ENCODE peak calls at places on chromosomes 11 and 22, in nine cellular contexts. N, J, L, V, R, H, K, P and E are unnamed samples. For H3K4me1, the result is how much of the 10 kb centered on the place peaks cover.

GRCh38 chr11:114624455-114625207 is 29.0 kb upstream of the NXPE4 start:
- DNase-seq in N (no peak), J (no peak), L (no peak), V (no peak), R (no peak), H (no peak), K (no peak), P (no peak), E (no peak)

GRCh38 chr22:28831140-28832072 is 31.0 kb upstream of the XBP1 start:
- DNase-seq in N (no peak), J (no peak), L (no peak), V (no peak), R (no peak), H (no peak), K (no peak), P (no peak), E (no peak)

GRCh38 chr11:7511405-7511804 is 2.4 kb upstream of the PPFIBP2 start:
- DNase-seq in N (no peak), J (peak), L (no peak), V (no peak), R (no peak), H (peak), K (peak), P (no peak), E (peak)

GRCh38 chr11:8773125-8773524 is 90.5 kb downstream of the RPL27A start:
- DNase-seq in N (no peak), J (no peak), L (no peak), V (no peak), R (no peak), H (no peak), K (no peak), P (no peak), E (no peak)

GRCh38 chr11:64759722-64760719 is at the start of gene PYGM:
- DNase-seq in N (no peak), J (peak), L (no peak), V (no peak), R (peak), H (peak), K (peak), P (no peak), E (no peak)

GRCh38 chr11:131746201-131746600 is 375.8 kb downstream of the NTM start:
- DNase-seq in N (no peak), J (no peak), L (no peak), V (no peak), R (peak), H (no peak), K (no peak), P (no peak), E (no peak)

GRCh38 chr11:44243633-44244343 is 66.2 kb downstream of the ALX4 start:
- DNase-seq in N (no peak), J (no peak), L (peak), V (no peak), R (peak), H (no peak), K (peak), P (peak), E (no peak)

GRCh38 chr11:61964941-61965282 is 2.5 kb downstream of the FTH1 start:
- DNase-seq in N (no peak), J (no peak), L (no peak), V (no peak), R (no peak), H (no peak), K (peak), P (no peak), E (no peak)

GRCh38 chr11:69638941-69639681 is 1.8 kb upstream of the CCND1 start:
- DNase-seq in N (peak), J (peak), L (peak), V (no peak), R (peak), H (peak), K (peak), P (peak), E (peak)

GRCh38 chr11:129282634-129283033 is 90.5 kb upstream of the ARHGAP32 start:
- DNase-seq in N (no peak), J (no peak), L (no peak), V (no peak), R (no peak), H (no peak), K (no peak), P (no peak), E (no peak)

GRCh38 chr11:123474994-123475393 is 44.9 kb downstream of the GRAMD1B start:
- DNase-seq in N (no peak), J (no peak), L (no peak), V (no peak), R (no peak), H (peak), K (peak), P (peak), E (no peak)

GRCh38 chr11:121297872-121298271 is 5.3 kb downstream of the SC5D start:
- DNase-seq in N (no peak), J (no peak), L (no peak), V (no peak), R (no peak), H (no peak), K (no peak), P (no peak), E (no peak)

GRCh38 chr22:24402460-24403192 is 24.8 kb upstream of the ADORA2A start:
- DNase-seq in N (peak), J (peak), L (peak), V (no peak), R (no peak), H (peak), K (peak), P (peak), E (no peak)

GRCh38 chr11:118224512-118225180 is at the start of gene JAML:
- DNase-seq in N (no peak), J (no peak), L (no peak), V (peak), R (no peak), H (no peak), K (no peak), P (no peak), E (no peak)

GRCh38 chr11:1844221-1845094 is 5.7 kb downstream of the TNNI2 start:
- DNase-seq in N (no peak), J (no peak), L (no peak), V (peak), R (no peak), H (no peak), K (peak), P (no peak), E (peak)

GRCh38 chr22:35868938-35869337 is 151.3 kb downstream of the APOL5 start:
- DNase-seq in N (no peak), J (no peak), L (peak), V (no peak), R (peak), H (no peak), K (peak), P (peak), E (no peak)

GRCh38 chr22:23609983-23610781 is 21.9 kb downstream of the DRICH1 start:
- DNase-seq in N (no peak), J (no peak), L (no peak), V (no peak), R (no peak), H (no peak), K (no peak), P (no peak), E (no peak)

GRCh38 chr11:75035911-75036536 is 47.3 kb downstream of the NEU3 start:
- DNase-seq in N (peak), J (no peak), L (peak), V (no peak), R (no peak), H (no peak), K (no peak), P (no peak), E (no peak)

GRCh38 chr11:75429902-75430691 is 2.9 kb downstream of the KLHL35 start:
- DNase-seq in N (peak), J (no peak), L (peak), V (peak), R (peak), H (peak), K (peak), P (peak), E (peak)

GRCh38 chr11:12508151-12508740 is 130.9 kb downstream of the PARVA start:
- DNase-seq in N (no peak), J (no peak), L (peak), V (no peak), R (no peak), H (no peak), K (peak), P (peak), E (peak)

GRCh38 chr11:48024635-48025071 is 44.3 kb downstream of the PTPRJ start:
- DNase-seq in N (no peak), J (no peak), L (no peak), V (no peak), R (no peak), H (no peak), K (no peak), P (no peak), E (no peak)

GRCh38 chr11:65793144-65793581 is 6.3 kb downstream of the OVOL1 start:
- DNase-seq in N (peak), J (peak), L (no peak), V (no peak), R (no peak), H (no peak), K (no peak), P (no peak), E (no peak)

GRCh38 chr11:69915501-69916250 is 96.5 kb upstream of the FGF3 start:
- DNase-seq in N (peak), J (peak), L (peak), V (peak), R (peak), H (peak), K (peak), P (peak), E (peak)

GRCh38 chr22:26273011-26273675 is 103.9 kb downstream of the SEZ6L start:
- DNase-seq in N (no peak), J (no peak), L (no peak), V (no peak), R (no peak), H (no peak), K (no peak), P (no peak), E (no peak)

GRCh38 chr22:36823177-36823839 is 6.5 kb upstream of the PVALB start:
- DNase-seq in N (no peak), J (no peak), L (peak), V (no peak), R (peak), H (no peak), K (peak), P (peak), E (no peak)

GRCh38 chr11:69380451-69380901 is 86.5 kb downstream of the MYEOV start:
- DNase-seq in N (no peak), J (peak), L (no peak), V (no peak), R (no peak), H (peak), K (no peak), P (no peak), E (peak)

GRCh38 chr11:116895053-116895757 is 57.8 kb upstream of the APOA1 start:
- DNase-seq in N (no peak), J (no peak), L (no peak), V (no peak), R (peak), H (peak), K (peak), P (no peak), E (peak)

GRCh38 chr22:28029201-28029948 is 110.3 kb upstream of the PITPNB start:
- DNase-seq in N (no peak), J (peak), L (peak), V (no peak), R (no peak), H (no peak), K (peak), P (peak), E (no peak)

GRCh38 chr11:108866781-108867180 is 201.9 kb downstream of the DDX10 start:
- DNase-seq in N (no peak), J (no peak), L (no peak), V (no peak), R (no peak), H (no peak), K (no peak), P (no peak), E (no peak)

GRCh38 chr11:12132790-12133145 is 22.4 kb downstream of the MICAL2 start:
- DNase-seq in N (no peak), J (no peak), L (no peak), V (no peak), R (no peak), H (no peak), K (no peak), P (no peak), E (no peak)

GRCh38 chr11:1631066-1631568 is 1.5 kb downstream of the KRTAP5-5 start:
- DNase-seq in N (no peak), J (no peak), L (no peak), V (no peak), R (no peak), H (peak), K (no peak), P (no peak), E (no peak)

DNA sequence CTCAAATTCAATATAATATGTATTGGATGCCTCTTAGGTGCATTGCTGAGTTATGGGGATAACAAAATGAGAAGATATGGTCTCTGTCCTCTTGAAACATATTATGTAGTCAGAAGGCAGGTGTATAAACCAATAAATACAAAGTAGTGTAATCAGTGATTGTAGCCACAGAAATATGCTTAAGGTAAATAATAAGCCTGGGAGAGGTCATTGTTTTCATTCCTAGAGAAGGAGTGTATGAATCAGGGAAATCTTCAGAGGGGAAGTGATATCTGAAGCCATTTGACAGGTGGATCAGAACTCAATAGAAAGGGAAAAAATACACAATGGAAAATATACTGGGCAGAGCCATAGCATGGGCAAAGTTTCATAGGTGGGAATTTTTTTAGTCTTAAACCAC is 192.7 kb downstream of the FAT3 start:
- DNase-seq in N (no peak), J (no peak), L (no peak), V (no peak), R (no peak), H (no peak), K (no peak), P (no peak), E (no peak)
- H3K4me1 ChIP-seq in N (under half), J (under half), L (under half), V (under half), R (under half), H (under half), K (under half), P (under half), E (under half)

GRCh38 chr11:134987223-134987768 is 575.3 kb upstream of the B3GAT1 start:
- DNase-seq in N (no peak), J (no peak), L (no peak), V (no peak), R (no peak), H (no peak), K (no peak), P (no peak), E (no peak)
- H3K4me3 ChIP-seq in N (no peak), J (no peak), L (no peak), V (no peak), R (no peak), H (no peak), K (no peak), P (no peak), E (no peak)

GRCh38 chr11:79198898-79199250 is 242.0 kb downstream of the TENM4 start:
- DNase-seq in N (peak), J (no peak), L (peak), V (no peak), R (no peak), H (no peak), K (peak), P (peak), E (no peak)

GRCh38 chr11:79198203-79198897 is 242.5 kb downstream of the TENM4 start:
- DNase-seq in N (no peak), J (no peak), L (no peak), V (no peak), R (no peak), H (no peak), K (no peak), P (no peak), E (no peak)

GRCh38 chr11:79201637-79202347 is 239.0 kb downstream of the TENM4 start:
- DNase-seq in N (peak), J (no peak), L (no peak), V (no peak), R (no peak), H (no peak), K (no peak), P (no peak), E (no peak)

GRCh38 chr11:79199729-79200354 is 241.0 kb downstream of the TENM4 start:
- DNase-seq in N (no peak), J (no peak), L (no peak), V (no peak), R (no peak), H (no peak), K (no peak), P (no peak), E (no peak)

DNA sequence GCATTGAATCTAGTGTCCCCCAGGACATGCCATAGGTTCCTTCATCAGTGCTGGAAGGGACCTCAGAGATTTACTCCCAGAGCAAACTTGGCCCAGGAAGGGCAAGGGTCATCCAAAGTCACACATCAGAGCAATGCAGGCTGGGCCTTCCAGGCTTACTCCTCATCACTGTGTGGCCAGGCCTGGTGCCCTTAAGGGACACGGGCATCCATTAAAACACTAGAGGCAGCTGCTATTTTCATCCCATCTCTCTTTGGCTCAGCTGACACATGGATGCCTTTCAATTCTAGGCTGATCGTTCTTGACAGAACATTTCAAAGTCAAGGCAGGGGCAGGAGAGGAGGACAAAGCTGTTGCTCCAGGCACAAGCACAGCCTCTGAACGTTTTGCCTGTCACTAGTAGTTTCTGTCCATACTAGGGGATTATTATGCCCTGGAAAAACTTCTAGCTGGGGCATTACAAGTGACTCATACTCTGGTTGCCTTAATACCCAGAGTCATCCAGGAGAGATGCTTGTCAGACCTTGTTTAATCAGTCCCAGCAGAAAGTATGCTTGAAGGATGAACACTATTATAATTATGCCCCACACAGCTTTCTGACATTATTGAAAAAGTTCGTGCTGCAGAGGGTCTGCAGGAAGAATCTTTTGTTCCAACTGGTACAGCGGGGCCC is 240.3 kb downstream of the TENM4 start:
- DNase-seq in N (peak), J (no peak), L (no peak), V (no peak), R (no peak), H (no peak), K (no peak), P (no peak), E (no peak)
- H3K4me1 ChIP-seq in N (under half), J (under half), L (under half), V (under half), R (under half), H (under half), K (under half), P (under half), E (under half)

GRCh38 chr11:32426192-32426591 is 9.1 kb downstream of the WT1 start:
- DNase-seq in N (no peak), J (no peak), L (no peak), V (no peak), R (peak), H (no peak), K (no peak), P (no peak), E (no peak)

GRCh38 chr11:32428665-32429293 is 6.6 kb downstream of the WT1 start:
- DNase-seq in N (no peak), J (no peak), L (no peak), V (no peak), R (peak), H (no peak), K (no peak), P (no peak), E (no peak)

GRCh38 chr11:32427616-32427934 is 7.8 kb downstream of the WT1 start:
- DNase-seq in N (no peak), J (no peak), L (no peak), V (no peak), R (no peak), H (no peak), K (no peak), P (no peak), E (no peak)

GRCh38 chr11:32427935-32428664 is 7.2 kb downstream of the WT1 start:
- DNase-seq in N (no peak), J (no peak), L (no peak), V (no peak), R (peak), H (no peak), K (no peak), P (no peak), E (no peak)

GRCh38 chr11:32426819-32427615 is 8.3 kb downstream of the WT1 start:
- DNase-seq in N (no peak), J (no peak), L (no peak), V (no peak), R (peak), H (no peak), K (peak), P (no peak), E (no peak)
- H3K4me3 ChIP-seq in N (no peak), J (peak), L (no peak), V (no peak), R (peak), H (peak), K (peak), P (no peak), E (no peak)

GRCh38 chr11:57152134-57152533 is 29.6 kb upstream of the LRRC55 start:
- DNase-seq in N (no peak), J (no peak), L (no peak), V (no peak), R (no peak), H (no peak), K (no peak), P (no peak), E (no peak)

GRCh38 chr11:57146301-57146700 is 35.5 kb upstream of the LRRC55 start:
- DNase-seq in N (no peak), J (no peak), L (no peak), V (no peak), R (no peak), H (no peak), K (no peak), P (no peak), E (no peak)

GRCh38 chr11:57153448-57153847 is 28.3 kb upstream of the LRRC55 start:
- DNase-seq in N (no peak), J (no peak), L (no peak), V (no peak), R (no peak), H (no peak), K (no peak), P (no peak), E (no peak)

GRCh38 chr11:57154718-57155117 is 27.0 kb upstream of the LRRC55 start:
- DNase-seq in N (no peak), J (no peak), L (no peak), V (no peak), R (no peak), H (no peak), K (peak), P (no peak), E (no peak)

DNA sequence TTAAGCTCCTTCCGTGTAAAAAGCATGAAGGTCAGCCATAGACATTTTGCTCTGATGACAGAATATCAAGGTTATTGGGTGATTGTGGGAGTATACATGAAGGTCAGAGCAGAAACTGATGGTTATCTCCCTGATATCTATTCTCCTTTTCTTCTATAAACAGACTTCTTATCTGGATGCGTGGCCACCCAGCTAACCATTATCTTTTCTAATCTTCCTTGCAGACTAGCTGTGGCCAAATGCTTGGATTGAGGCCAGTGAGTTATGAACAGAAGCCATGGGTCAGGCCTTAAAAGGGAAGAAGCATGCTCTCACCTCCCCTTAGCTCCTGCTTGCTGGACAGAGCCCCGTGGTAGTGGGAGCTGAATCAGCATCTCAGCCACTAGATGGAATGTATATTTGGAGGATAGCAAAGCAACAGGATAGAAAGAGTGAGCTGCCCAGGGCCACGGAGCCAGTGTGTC is 31.3 kb upstream of the LRRC55 start:
- DNase-seq in N (no peak), J (no peak), L (peak), V (no peak), R (no peak), H (no peak), K (peak), P (peak), E (peak)
- H3K4me1 ChIP-seq in N (under half), J (under half), L (under half), V (under half), R (under half), H (under half), K (under half), P (under half), E (under half)